ENCODE peak calls at places on chromosomes 2 and 18, in four cellular contexts. D is IMR-90, X is mammary epithelial cell, K is neural progenitor cell. E is an unnamed sample. For H3K9me3 and H4K20me1, the result is how much of the 10 kb centered on the place peaks cover.

GRCh38 chr2:171160119-171160629 is 519 bp downstream of the TLK1 start:
- DNase-seq in X (peak), K (peak), D (peak), E (peak)

GRCh38 chr2:206343816-206344215 is 69.4 kb downstream of the ZDBF2 start:
- DNase-seq in X (no peak), D (no peak), K (no peak), E (peak)

GRCh38 chr2:64838817-64839216 is 150.4 kb upstream of the SLC1A4 start:
- DNase-seq in X (peak), K (no peak), D (peak), E (peak)

GRCh38 chr2:228094377-228094921 is 87.0 kb downstream of the SPHKAP start:
- DNase-seq in K (no peak), X (no peak), D (no peak), E (peak)

GRCh38 chr2:174282449-174282848 is 34.1 kb upstream of the OLA1 start:
- DNase-seq in K (no peak), X (no peak), D (no peak), E (no peak)

GRCh38 chr18:10270160-10270571 is 184.3 kb upstream of the APCDD1 start:
- DNase-seq in X (no peak), K (no peak), D (peak), E (no peak)

GRCh38 chr2:159124441-159124911 is 156.0 kb downstream of the TANC1 start:
- DNase-seq in K (no peak), D (peak), X (peak), E (peak)

GRCh38 chr2:67895171-67895941 is 167.4 kb downstream of the C1D start:
- DNase-seq in X (peak), D (no peak), K (no peak), E (peak)

GRCh38 chr2:234981197-234982095 is 29.6 kb downstream of the SH3BP4 start:
- DNase-seq in K (peak), X (peak), D (peak), E (peak)

DNA sequence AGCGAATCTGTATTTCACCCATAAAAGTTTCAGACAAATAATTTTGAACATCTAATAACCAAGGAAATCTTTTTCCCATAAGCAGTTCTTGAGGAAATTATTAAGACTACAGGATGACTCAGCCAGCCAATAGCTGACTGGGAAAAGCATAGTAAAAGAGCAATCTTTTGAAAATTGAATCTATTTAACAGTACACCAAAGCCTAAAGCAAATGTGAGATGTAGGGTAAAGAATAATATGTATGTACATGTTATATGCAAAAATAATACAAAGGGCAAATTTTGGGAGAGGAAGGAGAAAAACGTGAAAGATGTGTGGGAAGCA is 12.6 kb upstream of the KDSR start:
- DNase-seq in X (no peak), D (peak), K (no peak), E (no peak)
- H3K9me3 ChIP-seq in X (under half), D (under half), K (under half), E (under half)

DNA sequence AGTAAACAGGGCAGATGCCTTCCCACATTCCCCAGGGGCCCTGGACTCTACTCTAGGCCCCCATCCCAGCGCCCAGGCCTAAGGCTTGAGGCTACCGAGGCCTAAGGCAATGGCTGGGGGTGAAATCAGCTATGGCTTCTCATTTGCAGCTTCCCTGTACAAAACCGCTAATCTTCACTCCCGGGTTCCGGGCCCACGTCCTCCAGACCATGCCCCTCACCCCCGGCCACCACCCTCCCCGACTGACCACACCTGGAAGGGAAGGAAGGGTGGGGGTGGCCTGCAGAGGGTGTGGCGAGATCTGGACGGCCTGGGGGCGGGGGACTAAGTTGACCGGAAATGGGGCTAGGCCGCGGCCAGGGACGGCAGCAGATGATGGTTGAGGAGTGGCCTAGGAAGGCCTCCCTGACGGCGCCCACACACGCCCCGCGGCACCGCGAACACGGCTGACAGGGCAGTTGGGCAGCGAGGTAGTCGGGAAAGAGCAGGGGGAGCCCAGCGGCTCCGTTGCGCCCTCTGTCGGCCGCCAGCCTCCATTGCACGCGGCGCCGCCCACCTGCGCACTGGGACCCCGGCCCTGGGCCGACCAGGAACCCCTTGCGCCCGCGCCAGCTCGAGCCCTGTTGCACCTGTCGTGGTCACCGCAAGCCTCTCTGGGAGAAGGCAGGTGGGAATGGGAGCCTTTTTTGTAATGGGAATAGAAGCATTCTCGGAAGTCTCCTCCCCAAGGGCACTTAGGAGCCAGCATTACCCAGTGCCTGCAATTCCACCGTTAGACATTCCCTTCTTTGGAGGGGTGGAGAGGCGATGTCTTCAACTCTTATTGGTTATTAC is 117.1 kb upstream of the STPG4 start:
- DNase-seq in K (peak), X (peak), D (peak), E (peak)
- H4K20me1 ChIP-seq in K (under half), X (under half), D (under half), E (under half)

DNA sequence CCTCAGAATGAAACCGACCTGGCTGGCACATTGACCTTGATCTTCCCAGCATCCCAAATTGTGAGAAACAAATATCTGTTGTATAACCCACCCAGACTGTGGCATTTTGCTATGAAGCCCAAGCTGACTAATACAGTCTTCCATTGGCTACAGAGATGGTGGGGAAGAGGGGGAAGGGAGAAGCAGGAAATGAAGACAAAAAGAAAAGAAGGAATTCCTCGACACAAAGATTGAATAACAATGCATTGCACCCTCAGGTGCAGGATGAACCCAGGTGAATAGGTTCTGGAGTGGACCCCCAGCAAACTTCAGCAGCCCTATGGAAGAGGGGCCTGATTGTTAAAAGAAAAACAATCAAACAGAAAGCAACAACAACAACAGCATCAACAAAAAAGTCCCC is 270.7 kb downstream of the FSIP2 start:
- DNase-seq in K (no peak), X (no peak), D (no peak), E (no peak)
- H3K9me3 ChIP-seq in K (under half), X (under half), D (under half), E (under half)

GRCh38 chr18:13239557-13239956 is 21.0 kb downstream of the LDLRAD4 start:
- DNase-seq in X (no peak), K (peak), D (no peak), E (no peak)
- H4K20me1 ChIP-seq in X (under half), K (under half), D (under half), E (under half)

DNA sequence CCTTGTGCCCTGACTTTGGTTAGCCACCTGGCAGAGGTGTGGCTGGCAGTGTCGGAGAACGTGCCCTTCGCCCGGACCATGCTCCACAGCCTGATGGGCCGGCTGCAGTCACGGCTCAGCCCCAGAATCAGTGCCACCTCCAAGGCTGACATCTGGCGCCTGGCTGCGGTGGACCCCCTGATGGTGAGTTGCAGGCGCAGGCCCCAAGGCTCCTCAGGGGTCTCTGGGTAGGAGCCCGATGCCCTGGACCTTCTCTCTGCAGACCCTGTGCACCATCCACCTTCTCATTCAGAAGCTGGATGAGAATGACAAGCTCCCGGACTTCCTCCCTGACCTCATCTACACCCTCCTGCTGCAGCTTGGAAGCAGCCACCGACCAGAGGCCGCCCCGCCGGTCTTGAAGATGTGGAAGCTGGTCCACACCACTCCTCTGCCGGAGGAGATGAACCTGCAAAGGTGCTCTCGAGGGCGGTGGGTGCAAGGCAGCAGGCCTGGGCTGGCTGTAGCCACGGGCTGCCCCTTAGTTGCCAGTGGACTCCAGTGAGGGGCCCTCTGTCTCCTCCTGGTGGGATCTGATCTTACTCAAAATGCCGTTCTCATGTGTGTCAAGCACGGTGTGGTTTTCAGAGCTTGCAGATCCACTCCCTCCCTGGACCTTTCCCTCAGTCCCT is 32.1 kb downstream of the HJURP start:
- DNase-seq in K (no peak), X (no peak), D (no peak), E (no peak)
- H3K9me3 ChIP-seq in K (under half), X (under half), D (under half), E (under half)

GRCh38 chr18:48660346-48661228 is 121.8 kb downstream of the CTIF start:
- DNase-seq in D (no peak), K (no peak), X (no peak), E (no peak)

GRCh38 chr18:48659188-48660009 is 120.6 kb downstream of the CTIF start:
- DNase-seq in D (no peak), X (no peak), K (no peak), E (no peak)

GRCh38 chr18:48657446-48658120 is 118.8 kb downstream of the CTIF start:
- DNase-seq in K (peak), D (no peak), X (no peak), E (no peak)

GRCh38 chr18:48656582-48656981 is 117.8 kb downstream of the CTIF start:
- DNase-seq in D (peak), X (no peak), K (peak), E (no peak)

GRCh38 chr18:48658721-48659120 is 119.9 kb downstream of the CTIF start:
- DNase-seq in X (no peak), K (no peak), D (no peak), E (no peak)
- H4K20me1 ChIP-seq in X (under half), K (under half), D (half or more), E (under half)

GRCh38 chr2:102803897-102804217 is 42.0 kb downstream of the TMEM182 start:
- DNase-seq in X (peak), D (no peak), K (no peak), E (no peak)
- H3K9me3 ChIP-seq in X (under half), D (under half), K (under half), E (under half)

E was measured in PC-3.